ENCODE peak calls at places on chromosomes 11 and 22, in four cellular contexts. K, Q, C and W are unnamed samples.

GRCh38 chr11:111846063-111846462 is 25.3 kb downstream of the ALG9 start:
- DNase-seq in K (no peak), Q (no peak), C (no peak), W (no peak)

GRCh38 chr11:109037856-109038780 is 373.2 kb downstream of the DDX10 start:
- DNase-seq in K (no peak), C (no peak), Q (no peak), W (no peak)

GRCh38 chr11:84106560-84106959 is 820.4 kb upstream of the CCDC90B start:
- DNase-seq in Q (no peak), C (no peak), K (peak; percentile 1), W (no peak)

GRCh38 chr11:118930152-118930712 is 4.5 kb upstream of the BCL9L start:
- DNase-seq in C (peak; percentile 51), K (peak; percentile 75), Q (peak; percentile 97), W (peak; percentile 86)

GRCh38 chr11:99432677-99433076 is 411.9 kb downstream of the CNTN5 start:
- DNase-seq in C (no peak), Q (no peak), K (no peak), W (no peak)

GRCh38 chr22:32237905-32238304 is 17.2 kb downstream of the SLC5A4 start:
- DNase-seq in Q (no peak), K (no peak), C (no peak), W (no peak)

GRCh38 chr22:33591946-33592345 is 328.3 kb downstream of the LARGE1 start:
- DNase-seq in Q (no peak), K (no peak), C (no peak), W (no peak)

GRCh38 chr11:76615950-76616349 is 54.6 kb downstream of the LRRC32 start:
- DNase-seq in Q (no peak), K (no peak), C (no peak), W (no peak)

GRCh38 chr11:8988329-8989234 is 15.2 kb downstream of the NRIP3 start:
- DNase-seq in K (no peak), Q (no peak), C (no peak), W (no peak)

GRCh38 chr22:40385041-40385782 is 14.8 kb downstream of the SGSM3 start:
- DNase-seq in Q (no peak), C (no peak), K (no peak), W (no peak)

GRCh38 chr11:57483570-57483934 is 23.2 kb downstream of the RTN4RL2 start:
- DNase-seq in C (no peak), Q (no peak), K (no peak), W (no peak)

GRCh38 chr22:18078329-18079041 is 695 bp downstream of the PEX26 start:
- DNase-seq in K (peak; percentile 34), Q (no peak), C (no peak), W (no peak)

GRCh38 chr22:36258750-36259619 is 6.1 kb downstream of the APOL1 start:
- DNase-seq in C (no peak), K (no peak), Q (no peak), W (no peak)

GRCh38 chr11:14029971-14030531 is 67.5 kb downstream of the SPON1 start:
- DNase-seq in K (no peak), Q (no peak), C (no peak), W (no peak)

GRCh38 chr11:124865902-124866851 is 945 bp downstream of the ROBO3 start:
- DNase-seq in Q (no peak), C (no peak), K (no peak), W (peak; percentile 32)

GRCh38 chr11:28542556-28542955 is 434.4 kb downstream of the METTL15 start:
- DNase-seq in Q (no peak), K (no peak), C (no peak), W (no peak)

GRCh38 chr22:17817511-17818065 is 43.3 kb upstream of the BID start:
- DNase-seq in K (no peak), Q (no peak), C (no peak), W (no peak)

GRCh38 chr11:2697871-2698270 is 1.9 kb downstream of the KCNQ1OT1 start:
- DNase-seq in K (no peak), C (no peak), Q (no peak), W (no peak)
- H3K4me3 ChIP-seq in K (peak overlapping the region; percentile 95), C (peak overlapping the region; percentile 73), Q (peak overlapping the region; percentile 70), W (peak overlapping the region; percentile 67)

GRCh38 chr22:27393371-27393770 is 408.2 kb downstream of the MN1 start:
- DNase-seq in C (no peak), Q (no peak), K (no peak), W (no peak)
- TF ChIP-seq ZNF274 in C (no peak), Q (no peak), K (no peak), W (no peak)

GRCh38 chr22:43128928-43129424 is 14.2 kb downstream of the MCAT start:
- DNase-seq in C (no peak), K (no peak), Q (no peak), W (no peak)
- TF ChIP-seq SUZ12 in C (no peak), K (no peak), Q (no peak), W (no peak)

GRCh38 chr22:25748704-25749103 is 6.7 kb downstream of the MYO18B start:
- DNase-seq in C (no peak), Q (no peak), K (peak; percentile 69), W (no peak)

GRCh38 chr22:25746012-25746373 is 4.0 kb downstream of the MYO18B start:
- DNase-seq in Q (no peak), K (no peak), C (no peak), W (no peak)

GRCh38 chr22:25747245-25747944 is 5.4 kb downstream of the MYO18B start:
- DNase-seq in C (no peak), Q (no peak), K (peak; percentile 35), W (no peak)

GRCh38 chr22:25749420-25750169 is 7.6 kb downstream of the MYO18B start:
- DNase-seq in C (peak; percentile 35), Q (no peak), K (no peak), W (no peak)

GRCh38 chr22:25748140-25748539 is 6.2 kb downstream of the MYO18B start:
- DNase-seq in C (no peak), Q (no peak), K (no peak), W (no peak)
- H3K4me3 ChIP-seq in C (no peak overlapping the region), Q (no peak overlapping the region), K (no peak overlapping the region), W (no peak overlapping the region)

GRCh38 chr11:105297463-105297862 is 157.9 kb upstream of the CARD18 start:
- DNase-seq in K (no peak), Q (no peak), C (no peak), W (no peak)
- TF ChIP-seq ZNF274 in K (no peak), Q (no peak), C (no peak), W (no peak)

GRCh38 chr22:45304971-45305370 is 4.8 kb upstream of the FAM118A start:
- DNase-seq in C (no peak), K (no peak), Q (no peak), W (no peak)

GRCh38 chr22:45305456-45306065 is 4.2 kb upstream of the FAM118A start:
- DNase-seq in Q (no peak), K (peak; percentile 45), C (no peak), W (no peak)

GRCh38 chr22:45302047-45302446 is 7.7 kb upstream of the FAM118A start:
- DNase-seq in K (peak; percentile 81), C (no peak), Q (no peak), W (no peak)

GRCh38 chr22:45306139-45306538 is 3.6 kb upstream of the FAM118A start:
- DNase-seq in C (no peak), K (no peak), Q (no peak), W (no peak)

GRCh38 chr22:45302751-45303150 is 7.0 kb upstream of the FAM118A start:
- DNase-seq in C (no peak), Q (no peak), K (no peak), W (no peak)
- TF ChIP-seq SUZ12 in C (no peak), Q (no peak), K (no peak), W (no peak)

GRCh38 chr11:13009921-13010736 is 1.0 kb downstream of the RASSF10 start:
- DNase-seq in Q (peak; percentile 17), C (no peak), K (no peak), W (no peak)

GRCh38 chr11:13011366-13012036 is 2.4 kb downstream of the RASSF10 start:
- DNase-seq in C (no peak), K (no peak), Q (no peak), W (no peak)

GRCh38 chr11:13009476-13009920 is 382 bp downstream of the RASSF10 start:
- DNase-seq in Q (no peak), K (no peak), C (no peak), W (no peak)

GRCh38 chr11:13012037-13012693 is 3.0 kb downstream of the RASSF10 start:
- DNase-seq in K (peak; percentile 40), Q (no peak), C (no peak), W (no peak)

DNA sequence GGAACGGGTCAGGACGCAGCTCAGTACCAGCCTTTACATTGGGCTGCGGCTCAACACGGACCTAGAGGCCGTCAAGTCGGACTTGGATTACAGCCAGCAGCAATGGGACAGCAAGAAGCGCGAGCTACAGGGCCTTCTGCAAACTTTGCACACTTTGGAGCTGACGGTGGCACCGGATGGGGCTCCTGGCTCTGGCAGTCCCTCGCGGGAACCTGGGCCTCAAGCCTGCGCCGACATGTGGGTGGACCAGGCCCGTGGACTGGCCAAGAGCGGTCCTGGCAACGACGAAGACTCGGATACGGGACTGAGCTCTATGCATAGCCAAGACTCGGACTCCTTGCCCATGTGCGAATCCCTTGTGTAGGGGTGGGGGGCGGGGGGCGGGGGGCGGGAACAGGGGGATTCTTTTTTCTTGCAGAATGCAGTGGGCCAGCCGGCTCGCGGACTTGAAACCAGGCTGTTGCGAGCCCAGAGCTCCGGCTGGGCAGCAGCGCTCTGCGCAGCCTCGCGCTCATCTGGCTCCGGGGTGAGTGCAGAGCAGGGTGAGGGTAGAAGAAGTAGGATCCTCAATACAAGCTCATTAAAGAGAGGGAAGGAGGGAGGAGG is 1.7 kb downstream of the RASSF10 start:
- DNase-seq in Q (no peak), C (no peak), K (no peak), W (no peak)
- H3K4me3 ChIP-seq in Q (peak overlapping the region; percentile 59), C (no peak overlapping the region), K (no peak overlapping the region), W (peak overlapping the region; percentile 55)